ENCODE peak calls at places on chromosomes 7 and 10, in six cellular contexts. Y is T-helper 1 cell, H is fibroblast of pulmonary artery, X is SK-MEL-5, A is RPMI7951, Q is SJSA1. Z is an unnamed sample.

GRCh38 chr7:138125119-138125518 is 48.9 kb downstream of the AKR1D1 start:
- DNase-seq in Q (peak; percentile 57), H (peak; percentile 21), X (no peak), A (peak; percentile 81), Y (no peak), Z (no peak)

GRCh38 chr10:79380125-79380917 is 33.1 kb downstream of the PPIF start:
- DNase-seq in A (no peak), H (peak; percentile 75), X (no peak), Y (no peak), Q (peak; percentile 52), Z (peak; percentile 87)

GRCh38 chr7:108299251-108300014 is 156.8 kb downstream of the NRCAM start:
- DNase-seq in H (peak; percentile 68), Q (no peak), X (no peak), Y (no peak), A (peak; percentile 16), Z (no peak)

GRCh38 chr7:80775972-80776371 is 137.5 kb downstream of the CD36 start:
- DNase-seq in Y (no peak), X (no peak), Q (no peak), H (no peak), A (no peak), Z (no peak)

GRCh38 chr10:110350812-110351211 is 46.1 kb upstream of the SMNDC1 start:
- DNase-seq in Q (no peak), H (no peak), A (no peak), Y (no peak), X (no peak), Z (no peak)

GRCh38 chr7:106369349-106369748 is 84.6 kb upstream of the NAMPT start:
- DNase-seq in Y (no peak), Q (no peak), A (peak; percentile 92), H (peak; percentile 84), X (no peak), Z (no peak)

GRCh38 chr10:51097546-51097945 is 23.3 kb downstream of the PRKG1 start:
- DNase-seq in A (no peak), X (no peak), H (peak; percentile 13), Q (no peak), Y (no peak), Z (no peak)

GRCh38 chr10:98340261-98340675 is 72.3 kb upstream of the LOXL4 start:
- DNase-seq in H (peak; percentile 26), A (no peak), Q (no peak), Y (no peak), X (no peak), Z (no peak)

GRCh38 chr7:101940830-101941229 is 123.4 kb downstream of the CUX1 start:
- DNase-seq in H (no peak), Y (no peak), A (no peak), X (no peak), Q (no peak), Z (peak; percentile 57)

GRCh38 chr10:125513783-125514182 is 169.2 kb downstream of the TEX36 start:
- DNase-seq in A (no peak), H (no peak), Q (no peak), Y (no peak), X (no peak), Z (no peak)

GRCh38 chr7:18356195-18356645 is 139.3 kb upstream of the HDAC9 start:
- DNase-seq in H (peak; percentile 55), Y (no peak), X (peak; percentile 76), Q (no peak), A (peak; percentile 57), Z (no peak)

GRCh38 chr10:8070440-8070839 is 16.0 kb downstream of the GATA3 start:
- DNase-seq in A (peak; percentile 76), Q (no peak), Y (no peak), H (no peak), X (no peak), Z (no peak)

GRCh38 chr7:47636111-47636692 is 54.3 kb upstream of the TNS3 start:
- DNase-seq in Y (no peak), X (no peak), A (peak; percentile 42), Q (peak; percentile 69), H (no peak), Z (no peak)

GRCh38 chr10:52632591-52632990 is 140.0 kb downstream of the MBL2 start:
- DNase-seq in H (no peak), Y (no peak), A (no peak), Q (no peak), X (peak; percentile 37), Z (no peak)

GRCh38 chr10:132939957-132940790 is 2.2 kb downstream of the CFAP46 start:
- DNase-seq in X (peak; percentile 53), H (peak; percentile 62), Q (no peak), Y (no peak), A (peak; percentile 17), Z (peak; percentile 85)